ENCODE peak calls at places on chromosomes 4 and X, in six cellular contexts. F is psoas muscle, A is tibial artery, L is osteoblast, N is vagina, D is fibroblast of pulmonary artery. P is an unnamed sample.

GRCh38 chr4:101555341-101555880 is 208.1 kb upstream of the PPP3CA start:
- DNase-seq in F (no peak), A (no peak), L (no peak), N (no peak), D (no peak), P (no peak)

GRCh38 chrX:132017431-132018185 is 5.5 kb upstream of the STK26 start:
- DNase-seq in F (no peak), A (no peak), L (no peak), N (no peak), D (no peak), P (no peak)

GRCh38 chr4:87399148-87399547 is 8.2 kb upstream of the HSD17B11 start:
- DNase-seq in F (no peak), A (no peak), L (no peak), N (no peak), D (no peak), P (peak; percentile 38)

GRCh38 chr4:26632916-26633315 is 49.0 kb downstream of the TBC1D19 start:
- DNase-seq in F (no peak), A (no peak), L (no peak), N (no peak), D (no peak), P (no peak)

GRCh38 chr4:151895671-151896070 is 134.9 kb upstream of the GATB start:
- DNase-seq in F (no peak), A (no peak), L (no peak), N (no peak), D (no peak), P (no peak)

GRCh38 chrX:16869393-16870094 is 618 bp downstream of the RBBP7 start:
- DNase-seq in F (peak; percentile 50), A (peak; percentile 20), L (peak; percentile 87), N (no peak), D (peak; percentile 18), P (peak; percentile 80)

GRCh38 chr4:104641427-104641826 is 146.7 kb upstream of the CXXC4 start:
- DNase-seq in F (no peak), A (no peak), L (no peak), N (no peak), D (no peak), P (peak; percentile 4)

GRCh38 chr4:158809611-158810486 is 41.0 kb downstream of the FNIP2 start:
- DNase-seq in F (no peak), A (peak; percentile 51), L (no peak), N (no peak), D (peak; percentile 88), P (no peak)

GRCh38 chrX:14779589-14779988 is 93.3 kb downstream of the FANCB start:
- DNase-seq in F (no peak), A (no peak), L (no peak), N (no peak), D (no peak), P (no peak)

GRCh38 chr4:117623321-117623720 is 411.0 kb upstream of the NDST3 start:
- DNase-seq in F (no peak), A (no peak), L (no peak), N (no peak), D (no peak), P (no peak)

GRCh38 chr4:103415801-103416200 is 217.7 kb upstream of the CENPE start:
- DNase-seq in F (no peak), A (no peak), L (no peak), N (no peak), D (no peak), P (no peak)

GRCh38 chr4:10456270-10457254 is 664 bp downstream of the ZNF518B start:
- DNase-seq in F (peak; percentile 55), A (peak; percentile 32), L (peak; percentile 92), N (no peak), D (peak; percentile 67), P (peak; percentile 56)

GRCh38 chr4:113602829-113603228 is 158.7 kb downstream of the CAMK2D start:
- DNase-seq in F (no peak), A (no peak), L (no peak), N (no peak), D (no peak), P (no peak)

GRCh38 chr4:20422398-20422797 is 170.7 kb downstream of the SLIT2 start:
- DNase-seq in F (no peak), A (no peak), L (no peak), N (no peak), D (peak; percentile 80), P (peak; percentile 59)

GRCh38 chr4:54898163-54898562 is 227.2 kb downstream of the KDR start:
- DNase-seq in F (no peak), A (no peak), L (no peak), N (no peak), D (no peak), P (no peak)

GRCh38 chrX:13078739-13079444 is 34.5 kb upstream of the FAM9C start:
- DNase-seq in F (peak; percentile 26), A (peak; percentile 53), L (peak; percentile 64), N (no peak), D (peak; percentile 77), P (no peak)

GRCh38 chr4:24594887-24595286 is 10.5 kb upstream of the DHX15 start:
- DNase-seq in F (no peak), A (no peak), L (peak; percentile 43), N (no peak), D (peak; percentile 36), P (no peak)

GRCh38 chr4:38902695-38903094 is 35.1 kb downstream of the FAM114A1 start:
- DNase-seq in F (no peak), A (no peak), L (peak; percentile 66), N (no peak), D (peak; percentile 45), P (no peak)
- TF ChIP-seq CTCF in F (peak; percentile 50), A (no peak), L (peak; percentile 28), N (no peak), D (peak; percentile 15), P (peak; percentile 27)

GRCh38 chr4:184745747-184746531 is 12.0 kb upstream of the CENPU start:
- DNase-seq in F (peak; percentile 65), A (peak; percentile 79), L (peak; percentile 95), N (no peak), D (peak; percentile 89), P (peak; percentile 61)

GRCh38 chr4:184746532-184746870 is 12.6 kb upstream of the CENPU start:
- DNase-seq in F (peak; percentile 39), A (peak; percentile 80), L (peak; percentile 97), N (no peak), D (peak; percentile 89), P (no peak)

GRCh38 chr4:184744251-184744650 is 10.4 kb upstream of the CENPU start:
- DNase-seq in F (no peak), A (no peak), L (no peak), N (no peak), D (no peak), P (no peak)

DNA sequence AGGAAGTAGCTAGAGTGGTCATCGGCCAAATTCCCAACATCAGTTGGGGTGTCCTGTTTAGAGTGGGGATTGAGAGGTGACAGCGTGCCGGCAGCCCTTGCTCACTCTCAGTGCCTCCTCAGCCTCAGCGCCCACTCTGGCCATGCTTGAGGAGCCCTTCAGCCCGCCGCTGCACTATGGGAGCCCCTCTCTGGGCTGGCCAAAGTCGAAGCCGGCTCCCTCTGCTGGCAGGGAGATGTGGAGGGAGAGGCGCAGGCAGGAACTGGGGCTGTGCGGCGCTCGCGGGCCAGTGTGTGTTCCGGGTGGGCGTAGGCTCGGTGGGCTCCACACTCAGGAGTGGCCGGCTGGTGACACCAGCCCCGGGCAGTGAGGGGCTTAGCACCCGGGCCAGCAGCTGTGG is 7.1 kb upstream of the CENPU start:
- DNase-seq in F (no peak), A (no peak), L (no peak), N (no peak), D (no peak), P (no peak)
- TF ChIP-seq CTCF in F (no peak), A (no peak), L (no peak), N (no peak), D (no peak), P (no peak)

GRCh38 chr4:40057540-40058091 is 966 bp downstream of the N4BP2 start:
- DNase-seq in F (peak; percentile 57), A (peak; percentile 88), L (peak; percentile 96), N (no peak), D (peak; percentile 97), P (peak; percentile 44)

GRCh38 chr4:40058121-40058520 is 1.5 kb downstream of the N4BP2 start:
- DNase-seq in F (no peak), A (no peak), L (no peak), N (no peak), D (peak; percentile 15), P (no peak)

GRCh38 chr4:40055379-40055872 is 1.2 kb upstream of the N4BP2 start:
- DNase-seq in F (no peak), A (no peak), L (peak; percentile 42), N (no peak), D (no peak), P (no peak)

GRCh38 chr4:40055873-40056721 is 553 bp upstream of the N4BP2 start:
- DNase-seq in F (peak; percentile 76), A (peak; percentile 60), L (peak; percentile 88), N (no peak), D (peak; percentile 89), P (peak; percentile 75)

DNA sequence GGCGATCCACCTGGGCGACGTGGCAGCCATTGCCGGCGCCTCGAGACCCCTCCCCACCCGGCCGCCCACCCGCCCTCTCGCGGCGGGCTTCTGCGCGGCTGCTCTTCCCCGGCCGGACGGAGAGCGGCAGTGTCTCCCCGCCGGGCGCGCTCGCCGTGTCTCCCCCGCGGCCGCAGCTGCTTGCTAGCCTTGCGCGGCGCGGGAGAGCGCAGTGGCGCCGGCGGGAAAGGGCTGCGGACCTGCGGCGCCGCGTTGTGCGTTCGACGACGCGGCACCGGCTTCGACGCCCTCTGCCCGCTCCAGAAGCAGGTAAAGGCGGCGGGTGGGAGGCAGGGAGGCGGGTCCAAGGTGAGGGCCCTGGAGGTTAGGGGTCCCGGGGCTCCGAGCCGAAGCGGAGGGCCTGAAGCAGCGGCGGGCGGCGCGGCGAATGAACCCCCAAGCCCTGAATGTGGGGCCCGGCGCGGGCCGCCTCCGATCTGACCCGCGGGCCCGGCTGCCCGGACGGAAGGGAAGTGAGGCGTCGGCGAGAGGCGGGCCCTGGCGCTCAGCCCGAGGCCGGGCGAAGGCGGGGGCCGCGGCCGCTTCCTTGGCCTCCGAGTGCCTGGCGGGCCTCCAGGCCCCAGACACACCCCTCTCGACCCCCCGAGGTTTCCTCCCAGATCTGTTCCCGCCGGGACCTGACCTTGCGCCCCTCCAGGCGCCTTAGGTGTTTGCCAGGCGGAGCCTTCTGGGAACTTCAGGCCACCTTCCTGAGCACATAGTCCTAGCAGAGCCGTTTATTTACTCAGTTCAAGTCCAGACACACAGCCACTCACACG is at the start of gene N4BP2:
- DNase-seq in F (peak; percentile 82), A (peak; percentile 72), L (peak; percentile 94), N (no peak), D (peak; percentile 77), P (peak; percentile 85)
- TF ChIP-seq CTCF in F (peak; percentile 72), A (peak; percentile 52), L (peak; percentile 50), N (peak; percentile 89), D (peak; percentile 29), P (peak; percentile 46)

GRCh38 chr4:77430847-77431246 is 174.8 kb upstream of the CXCL13 start:
- DNase-seq in F (no peak), A (no peak), L (no peak), N (no peak), D (no peak), P (no peak)
- TF ChIP-seq CTCF in F (no peak), A (no peak), L (no peak), N (no peak), D (peak; percentile 0), P (no peak)